ENCODE peak calls at places on chromosome 15, in eight cellular contexts. B is DND-41, H is heart right ventricle, O is PC-3, N is Panc1, M is gastrocnemius medialis, J is right cardiac atrium, K is astrocyte. U is an unnamed sample.

GRCh38 chr15:59685737-59686297 is 3.3 kb downstream of the BNIP2 start:
- DNase-seq in O (no peak), M (no peak), N (no peak), H (no peak), B (no peak), J (no peak), K (peak), U (no peak)

GRCh38 chr15:57792729-57793449 is 86.4 kb downstream of the POLR2M start:
- DNase-seq in N (no peak), B (no peak), M (no peak), H (no peak), J (no peak), K (no peak), O (peak), U (no peak)

GRCh38 chr15:97909291-97909891 is 51.1 kb upstream of the ARRDC4 start:
- DNase-seq in N (peak), H (peak), M (peak), B (peak), K (peak), O (peak), J (peak), U (peak)

GRCh38 chr15:59255647-59256380 is 49.2 kb downstream of the LDHAL6B start:
- DNase-seq in B (no peak), M (no peak), H (no peak), N (no peak), O (peak), K (peak), J (no peak), U (no peak)

GRCh38 chr15:29687204-29687768 is 135.0 kb downstream of the TJP1 start:
- DNase-seq in M (no peak), N (no peak), H (no peak), O (peak), B (no peak), J (no peak), K (no peak), U (no peak)

GRCh38 chr15:58293622-58294550 is 137.9 kb upstream of the LIPC start:
- DNase-seq in O (peak), K (no peak), B (no peak), J (no peak), N (no peak), M (no peak), H (no peak), U (no peak)

GRCh38 chr15:80251505-80252280 is at the start of gene CTXND1:
- DNase-seq in N (no peak), K (no peak), H (no peak), O (no peak), J (peak), M (no peak), B (no peak), U (peak)

GRCh38 chr15:95757171-95757570 is 573.3 kb upstream of the NR2F2 start:
- DNase-seq in J (no peak), K (no peak), O (no peak), H (no peak), B (no peak), N (no peak), M (no peak), U (no peak)

GRCh38 chr15:33907326-33907725 is 61.0 kb upstream of the CHRM5 start:
- DNase-seq in O (no peak), B (no peak), H (no peak), M (no peak), N (no peak), J (no peak), K (no peak), U (no peak)

GRCh38 chr15:80971143-80971542 is 18.5 kb downstream of the MESD start:
- DNase-seq in B (no peak), H (no peak), K (no peak), J (no peak), O (no peak), M (no peak), N (no peak), U (no peak)

GRCh38 chr15:90884719-90885431 is 571 bp downstream of the FES start:
- DNase-seq in B (no peak), H (no peak), J (no peak), K (no peak), M (no peak), N (no peak), O (no peak), U (no peak)

GRCh38 chr15:66569461-66570137 is 3.8 kb upstream of the LCTL start:
- DNase-seq in N (no peak), H (no peak), M (no peak), J (no peak), K (no peak), O (no peak), B (no peak), U (no peak)

GRCh38 chr15:31440754-31441298 is 114.2 kb downstream of the KLF13 start:
- DNase-seq in N (no peak), K (no peak), J (peak), M (no peak), H (peak), B (no peak), O (no peak), U (peak)

GRCh38 chr15:76147906-76148553 is 88.2 kb downstream of the TMEM266 start:
- DNase-seq in J (peak), K (no peak), B (peak), H (peak), N (peak), M (no peak), O (peak), U (peak)

GRCh38 chr15:78437107-78437761 is 782 bp upstream of the IREB2 start:
- DNase-seq in J (no peak), B (no peak), H (no peak), N (no peak), M (no peak), O (no peak), K (no peak), U (peak)

GRCh38 chr15:73802336-73803105 is 49.4 kb upstream of the INSYN1 start:
- DNase-seq in H (peak), B (no peak), K (no peak), O (no peak), M (peak), J (peak), N (no peak), U (no peak)

GRCh38 chr15:40845511-40846284 is 1.9 kb downstream of the SPINT1 start:
- DNase-seq in O (peak), J (no peak), M (no peak), N (no peak), H (no peak), B (no peak), K (no peak), U (peak)

GRCh38 chr15:40844543-40844981 is 714 bp downstream of the SPINT1 start:
- DNase-seq in K (no peak), H (peak), J (peak), O (peak), B (no peak), M (no peak), N (no peak), U (no peak)

GRCh38 chr15:40843885-40844542 is at the start of gene SPINT1:
- DNase-seq in K (no peak), B (no peak), N (no peak), O (peak), M (no peak), J (peak), H (peak), U (peak)

GRCh38 chr15:40843183-40843884 is 514 bp upstream of the SPINT1 start:
- DNase-seq in B (no peak), O (no peak), J (no peak), M (no peak), K (no peak), N (no peak), H (no peak), U (no peak)

GRCh38 chr15:40845036-40845435 is 1.2 kb downstream of the SPINT1 start:
- DNase-seq in H (no peak), N (no peak), K (no peak), B (no peak), O (no peak), J (no peak), M (no peak), U (no peak)
- H3K4me3 ChIP-seq in H (no peak), N (peak), K (peak), B (no peak), O (peak), J (peak), M (peak), U (peak)

GRCh38 chr15:48705381-48705780 is 59.9 kb upstream of the FBN1 start:
- DNase-seq in M (no peak), J (no peak), B (no peak), K (no peak), O (no peak), H (no peak), N (no peak), U (no peak)

GRCh38 chr15:48702569-48703239 is 57.2 kb upstream of the FBN1 start:
- DNase-seq in J (no peak), K (no peak), N (no peak), H (no peak), B (no peak), M (no peak), O (no peak), U (no peak)

GRCh38 chr15:48703544-48703943 is 58.0 kb upstream of the FBN1 start:
- DNase-seq in H (no peak), N (no peak), K (peak), B (no peak), J (no peak), O (peak), M (no peak), U (no peak)
- H3K4me3 ChIP-seq in H (no peak), N (no peak), K (no peak), B (no peak), J (no peak), O (no peak), M (no peak), U (no peak)

DNA sequence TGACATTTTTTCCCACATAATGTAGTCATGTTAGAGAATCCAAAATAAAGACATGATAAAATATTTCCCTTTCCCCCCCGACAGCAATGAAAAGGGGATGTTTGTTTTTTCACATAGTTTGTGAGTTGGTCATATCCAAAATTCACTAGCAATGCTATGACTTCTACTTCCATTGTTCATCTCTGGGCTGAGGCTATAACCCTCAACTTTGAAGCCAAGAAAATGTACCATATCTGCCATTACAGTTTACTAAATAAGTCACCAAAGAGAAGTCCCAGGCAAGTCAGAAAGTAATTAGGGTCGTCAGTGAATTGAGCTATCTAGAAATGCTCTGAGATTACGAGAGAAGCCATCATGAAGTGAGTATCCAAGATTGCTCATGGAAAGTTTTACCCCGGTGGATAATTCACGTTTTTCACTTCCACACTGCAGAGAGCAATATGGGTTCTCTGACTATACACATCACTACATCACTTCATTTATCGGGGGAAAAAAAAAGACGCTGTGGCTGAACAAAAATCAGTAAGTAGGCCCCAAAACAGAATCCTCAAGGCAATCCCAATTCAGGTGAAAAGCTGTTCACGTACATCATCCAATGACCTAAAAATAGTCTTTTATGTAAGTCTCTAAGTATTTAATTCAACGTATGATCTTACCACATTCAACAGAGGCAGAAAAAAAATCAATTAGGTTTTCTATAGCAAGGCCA is 1.4 kb downstream of the PEAK1 start:
- DNase-seq in B (no peak), J (no peak), H (no peak), K (peak), M (no peak), O (peak), N (no peak), U (no peak)
- H3K4me3 ChIP-seq in B (peak), J (peak), H (peak), K (peak), M (peak), O (peak), N (peak), U (peak)

GRCh38 chr15:56367156-56367555 is 1.9 kb downstream of the TEX9 start:
- DNase-seq in K (no peak), N (no peak), O (no peak), H (no peak), M (no peak), J (no peak), B (no peak), U (no peak)
- H3K4me3 ChIP-seq in K (no peak), N (no peak), O (no peak), H (no peak), M (no peak), J (no peak), B (no peak), U (no peak)

GRCh38 chr15:68227806-68228142 is 1.8 kb downstream of the CLN6 start:
- DNase-seq in J (no peak), H (no peak), K (no peak), N (no peak), B (no peak), M (no peak), O (no peak), U (no peak)
- H3K4me3 ChIP-seq in J (no peak), H (no peak), K (no peak), N (peak), B (no peak), M (no peak), O (peak), U (peak)

GRCh38 chr15:26972636-26973035 is 1.7 kb downstream of the GABRG3 start:
- DNase-seq in N (no peak), J (no peak), M (no peak), O (no peak), H (no peak), K (peak), B (no peak), U (no peak)

GRCh38 chr15:26974120-26974780 is 3.3 kb downstream of the GABRG3 start:
- DNase-seq in N (peak), H (no peak), J (no peak), M (no peak), O (peak), K (peak), B (no peak), U (peak)

GRCh38 chr15:26971303-26972018 is 480 bp downstream of the GABRG3 start:
- DNase-seq in J (peak), O (no peak), B (no peak), M (no peak), K (no peak), H (no peak), N (no peak), U (peak)

GRCh38 chr15:26967719-26968269 is 3.2 kb upstream of the GABRG3 start:
- DNase-seq in B (no peak), N (no peak), K (peak), M (no peak), H (no peak), O (no peak), J (no peak), U (peak)

DNA sequence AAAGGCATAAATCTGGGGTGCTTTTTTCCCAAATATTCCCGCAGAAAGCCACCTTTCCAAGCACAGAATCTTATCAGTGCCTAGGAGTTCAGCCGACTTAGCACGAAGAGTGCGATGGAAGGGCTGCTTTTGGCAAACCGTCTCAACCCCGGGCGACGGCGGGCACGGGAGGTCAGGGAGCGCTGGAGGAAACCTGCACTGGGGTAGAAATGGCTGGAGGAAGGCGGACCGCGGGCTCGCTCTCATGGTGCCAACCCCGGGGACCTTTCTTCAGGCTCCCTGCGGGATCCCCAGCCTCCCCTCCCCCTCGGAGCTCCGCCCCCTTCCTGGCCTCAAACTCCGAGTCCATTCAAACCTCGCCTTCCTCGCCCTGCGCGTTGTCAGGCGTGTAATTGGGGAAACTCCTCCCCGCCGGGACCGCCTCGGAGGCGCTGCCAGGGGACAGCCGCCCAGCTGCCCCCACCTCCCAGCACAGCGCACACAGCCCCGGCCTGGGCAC is at the start of gene GABRG3:
- DNase-seq in B (no peak), O (peak), M (no peak), N (no peak), K (peak), J (peak), H (no peak), U (peak)
- H3K4me3 ChIP-seq in B (no peak), O (peak), M (no peak), N (no peak), K (peak), J (peak), H (no peak), U (peak)

GRCh38 chr15:99511529-99511864 is 54.3 kb upstream of the MEF2A start:
- DNase-seq in J (no peak), M (no peak), N (no peak), H (no peak), B (no peak), K (peak), O (no peak), U (no peak)
- H3K4me3 ChIP-seq in J (no peak), M (peak), N (no peak), H (no peak), B (no peak), K (no peak), O (no peak), U (no peak)

U was measured in H7.